ENCODE peak calls at places on chromosomes 7 and 10, in nine cellular contexts. H is heart right ventricle, N is cardiac muscle cell, F is sigmoid colon, U is uterus, K is IMR-90, Q is left ventricle myocardium inferior, G is mammary epithelial cell, V is tibial artery. I is an unnamed sample. For H3K27me3, the result is how much of the 10 kb centered on the place peaks cover.

GRCh38 chr10:47039558-47039905 is 128.3 kb downstream of the PTPN20 start:
- DNase-seq in Q (no peak), N (no peak), G (no peak), H (no peak), V (no peak), K (no peak), U (no peak), F (peak), I (no peak)

GRCh38 chr7:117808273-117808868 is 64.9 kb downstream of the CTTNBP2 start:
- DNase-seq in V (peak), N (no peak), K (no peak), U (peak), F (no peak), G (no peak), H (peak), Q (peak), I (no peak)

GRCh38 chr7:136348142-136348541 is 371.0 kb upstream of the MTPN start:
- DNase-seq in V (no peak), Q (no peak), N (no peak), K (no peak), G (no peak), U (no peak), F (no peak), H (no peak), I (no peak)

GRCh38 chr7:129615018-129615417 is 3.5 kb downstream of the NRF1 start:
- DNase-seq in Q (no peak), K (peak), H (no peak), N (peak), U (no peak), V (no peak), G (peak), F (no peak), I (no peak)

GRCh38 chr7:150753826-150754603 is 16.8 kb downstream of the GIMAP5 start:
- DNase-seq in V (no peak), H (no peak), Q (no peak), F (no peak), N (peak), U (no peak), G (peak), K (no peak), I (no peak)

GRCh38 chr7:91850455-91850854 is 30.0 kb downstream of the MTERF1 start:
- DNase-seq in H (no peak), G (peak), N (peak), F (no peak), K (peak), U (no peak), V (no peak), Q (no peak), I (no peak)

GRCh38 chr10:58438340-58438739 is 53.1 kb downstream of the TFAM start:
- DNase-seq in F (no peak), U (no peak), N (peak), V (no peak), H (no peak), G (peak), K (peak), Q (no peak), I (no peak)

GRCh38 chr7:5139998-5140397 is 50.0 kb upstream of the WIPI2 start:
- DNase-seq in N (peak), V (no peak), G (no peak), K (peak), Q (no peak), H (no peak), U (no peak), F (no peak), I (no peak)

GRCh38 chr7:32221756-32222155 is 151.5 kb upstream of the PDE1C start:
- DNase-seq in V (no peak), G (no peak), U (no peak), N (no peak), K (no peak), F (no peak), H (no peak), Q (no peak), I (no peak)

GRCh38 chr10:23439920-23440875 is 1.3 kb downstream of the OTUD1 start:
- DNase-seq in U (peak), V (peak), F (peak), N (peak), Q (peak), H (peak), K (peak), G (peak), I (no peak)

GRCh38 chr7:44882899-44883298 is 2.4 kb downstream of the PURB start:
- DNase-seq in Q (no peak), F (no peak), G (no peak), H (no peak), V (no peak), K (peak), U (no peak), N (no peak), I (no peak)

GRCh38 chr10:129438024-129438423 is 29.0 kb upstream of the MGMT start:
- DNase-seq in H (no peak), Q (no peak), V (no peak), K (no peak), N (no peak), U (no peak), F (no peak), G (no peak), I (no peak)

GRCh38 chr7:134031835-134032617 is 95.1 kb upstream of the LRGUK start:
- DNase-seq in U (no peak), V (no peak), N (peak), Q (peak), F (no peak), H (no peak), G (no peak), K (peak), I (no peak)

GRCh38 chr10:78438094-78438906 is 404.6 kb downstream of the RPS24 start:
- DNase-seq in H (no peak), N (no peak), U (no peak), V (no peak), F (peak), K (no peak), G (no peak), Q (no peak), I (no peak)

GRCh38 chr7:100573691-100574361 is at the start of gene SAP25:
- DNase-seq in K (no peak), Q (no peak), H (no peak), N (no peak), G (no peak), U (no peak), F (no peak), V (no peak), I (no peak)

GRCh38 chr7:46352335-46352954 is 431.4 kb upstream of the IGFBP3 start:
- DNase-seq in K (peak), V (no peak), G (peak), N (peak), H (no peak), Q (no peak), U (peak), F (no peak), I (no peak)

GRCh38 chr7:150370612-150371071 is 2.0 kb downstream of the REPIN1 start:
- DNase-seq in H (no peak), Q (no peak), F (no peak), V (no peak), U (no peak), G (no peak), N (peak), K (peak), I (no peak)

GRCh38 chr7:44565097-44565794 is 8.5 kb downstream of the DDX56 start:
- DNase-seq in U (peak), N (peak), H (peak), Q (peak), G (peak), K (peak), V (peak), F (peak), I (peak)

GRCh38 chr7:501526-501925 is 18.1 kb downstream of the PDGFA start:
- DNase-seq in K (no peak), Q (peak), U (no peak), G (no peak), N (no peak), F (peak), H (peak), V (no peak), I (no peak)

GRCh38 chr7:40753455-40753854 is 618.6 kb downstream of the SUGCT start:
- DNase-seq in U (no peak), V (no peak), F (no peak), G (peak), Q (no peak), K (no peak), H (no peak), N (no peak), I (no peak)

GRCh38 chr10:61973169-61973568 is 71.7 kb downstream of the ARID5B start:
- DNase-seq in G (no peak), F (no peak), H (no peak), N (peak), K (no peak), U (no peak), V (no peak), Q (no peak), I (no peak)

GRCh38 chr7:5143935-5144903 is 45.8 kb upstream of the WIPI2 start:
- DNase-seq in G (peak), K (peak), V (no peak), U (no peak), F (no peak), N (peak), H (no peak), Q (no peak), I (no peak)

GRCh38 chr10:80168111-80168511 is 35.6 kb downstream of the PLAC9 start:
- DNase-seq in U (no peak), G (no peak), H (no peak), N (no peak), F (peak), V (no peak), K (no peak), Q (no peak), I (no peak)

GRCh38 chr10:80171248-80171660 is 34.1 kb downstream of the ANXA11 start:
- DNase-seq in K (no peak), F (peak), N (no peak), Q (no peak), V (no peak), G (no peak), H (no peak), U (no peak), I (no peak)

GRCh38 chr10:80170641-80171040 is 34.7 kb downstream of the ANXA11 start:
- DNase-seq in N (no peak), K (no peak), V (no peak), F (peak), H (no peak), U (no peak), G (no peak), Q (no peak), I (no peak)

GRCh38 chr10:80168679-80169380 is 36.3 kb downstream of the PLAC9 start:
- DNase-seq in G (no peak), Q (no peak), U (no peak), K (peak), N (no peak), V (no peak), F (peak), H (no peak), I (no peak)

GRCh38 chr10:80170026-80170425 is 35.3 kb downstream of the ANXA11 start:
- DNase-seq in F (no peak), N (no peak), V (no peak), U (no peak), K (no peak), G (no peak), H (no peak), Q (no peak), I (no peak)
- H3K27ac ChIP-seq in F (no peak), N (no peak), V (no peak), U (no peak), K (no peak), G (no peak), H (no peak), Q (peak), I (peak)

GRCh38 chr10:101144053-101144452 is 13.0 kb downstream of the TLX1 start:
- DNase-seq in G (no peak), K (no peak), Q (no peak), N (no peak), U (no peak), H (no peak), V (no peak), F (no peak), I (no peak)

GRCh38 chr10:101143354-101143648 is 12.2 kb downstream of the TLX1 start:
- DNase-seq in K (no peak), G (no peak), N (no peak), F (no peak), V (no peak), U (no peak), Q (no peak), H (no peak), I (no peak)

GRCh38 chr10:101146392-101147251 is 15.5 kb downstream of the TLX1 start:
- DNase-seq in G (no peak), F (peak), N (no peak), U (no peak), H (no peak), Q (no peak), K (no peak), V (no peak), I (no peak)

GRCh38 chr10:101145750-101146391 is 14.8 kb downstream of the TLX1 start:
- DNase-seq in N (no peak), K (no peak), H (no peak), F (peak), G (no peak), U (no peak), Q (no peak), V (no peak), I (no peak)

GRCh38 chr10:101145145-101145544 is 14.0 kb downstream of the TLX1 start:
- DNase-seq in K (no peak), V (no peak), U (no peak), F (no peak), Q (no peak), N (no peak), H (no peak), G (no peak), I (no peak)
- H3K27me3 ChIP-seq in K (half or more), V (under half), U (half or more), F (half or more), Q (half or more), N (half or more), H (half or more), G (under half), I (under half)

GRCh38 chr10:133098426-133099124 is 10.9 kb downstream of the ADGRA1 start:
- DNase-seq in G (no peak), N (no peak), K (no peak), Q (no peak), H (no peak), U (no peak), V (no peak), F (no peak), I (no peak)
- TF ChIP-seq CTCF in G (no peak), N (no peak), K (no peak), Q (no peak), H (no peak), U (no peak), V (no peak), F (no peak), I (no peak)

GRCh38 chr10:2836921-2837662 is 230.3 kb upstream of the PFKP start:
- DNase-seq in U (no peak), V (no peak), N (no peak), F (no peak), G (no peak), Q (no peak), H (no peak), K (no peak), I (no peak)
- H3K27ac ChIP-seq in U (no peak), V (no peak), N (no peak), F (no peak), G (no peak), Q (no peak), H (no peak), K (no peak), I (no peak)

GRCh38 chr7:156074084-156074483 is 261.8 kb upstream of the SHH start:
- DNase-seq in N (no peak), K (no peak), U (no peak), G (no peak), H (no peak), F (no peak), Q (no peak), V (no peak), I (no peak)

GRCh38 chr7:156069897-156070296 is 257.6 kb upstream of the SHH start:
- DNase-seq in U (no peak), H (no peak), F (no peak), Q (no peak), K (no peak), G (no peak), N (no peak), V (no peak), I (no peak)

GRCh38 chr7:156074982-156075615 is 262.8 kb upstream of the SHH start:
- DNase-seq in V (no peak), N (no peak), G (no peak), K (no peak), U (no peak), F (no peak), H (no peak), Q (no peak), I (no peak)

GRCh38 chr7:156071612-156072011 is 259.3 kb upstream of the SHH start:
- DNase-seq in G (no peak), U (no peak), K (no peak), F (no peak), N (no peak), V (no peak), Q (no peak), H (no peak), I (no peak)

DNA sequence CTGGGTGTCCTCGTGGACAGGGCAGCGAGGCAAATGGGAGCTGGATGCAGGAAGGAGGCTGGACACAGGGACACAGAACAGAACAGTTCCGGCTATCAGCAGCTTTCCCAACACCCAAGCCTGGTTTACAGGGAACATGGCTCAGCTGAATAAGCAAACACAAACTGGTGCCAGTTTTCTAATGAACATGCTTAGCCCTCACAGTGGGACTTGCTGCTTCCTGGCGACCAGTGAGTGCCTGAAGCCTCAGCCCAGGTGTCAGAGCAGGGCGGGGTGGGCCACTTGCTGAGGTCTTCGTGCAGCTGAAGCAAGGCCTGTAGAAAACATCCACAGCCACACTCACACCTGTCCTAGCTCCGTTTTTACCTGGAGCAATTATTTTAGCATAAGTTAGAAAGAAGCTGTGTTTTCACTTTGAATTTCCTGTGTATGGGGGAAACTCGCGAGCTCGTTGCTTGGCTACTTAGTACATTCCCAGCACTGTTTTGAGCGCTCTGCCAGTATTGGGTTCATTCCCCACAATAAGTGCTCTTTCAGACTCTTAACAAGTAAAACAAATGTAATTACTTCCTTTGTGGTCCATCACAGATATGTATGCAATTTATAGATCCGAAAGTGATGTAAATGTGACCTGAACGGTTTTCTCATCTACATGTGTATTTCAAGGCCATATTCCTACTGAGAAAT is 261.2 kb upstream of the SHH start:
- DNase-seq in U (no peak), F (no peak), K (no peak), H (no peak), Q (no peak), G (no peak), V (no peak), N (no peak), I (no peak)
- H3K27me3 ChIP-seq in U (under half), F (under half), K (under half), H (under half), Q (half or more), G (under half), V (under half), N (under half), I (under half)

GRCh38 chr10:26502988-26503387 is 64.8 kb downstream of the APBB1IP start:
- DNase-seq in F (no peak), H (no peak), Q (no peak), V (no peak), U (no peak), K (no peak), G (no peak), N (peak), I (no peak)

GRCh38 chr10:26507441-26507840 is 69.3 kb downstream of the APBB1IP start:
- DNase-seq in H (no peak), V (no peak), G (no peak), Q (no peak), U (no peak), K (no peak), N (no peak), F (no peak), I (no peak)

GRCh38 chr10:26508016-26508415 is 69.9 kb downstream of the APBB1IP start:
- DNase-seq in F (no peak), H (no peak), G (no peak), U (no peak), Q (no peak), N (no peak), V (no peak), K (no peak), I (no peak)

GRCh38 chr10:26505491-26505890 is 67.3 kb downstream of the APBB1IP start:
- DNase-seq in K (no peak), G (no peak), U (no peak), H (no peak), N (no peak), V (no peak), Q (no peak), F (no peak), I (no peak)

GRCh38 chr10:26503911-26504310 is 65.8 kb downstream of the APBB1IP start:
- DNase-seq in H (no peak), Q (no peak), F (no peak), N (no peak), U (no peak), G (no peak), K (no peak), V (no peak), I (no peak)
- TF ChIP-seq CTCF in H (no peak), Q (no peak), F (no peak), N (no peak), U (no peak), G (no peak), K (no peak), V (no peak), I (no peak)

DNA sequence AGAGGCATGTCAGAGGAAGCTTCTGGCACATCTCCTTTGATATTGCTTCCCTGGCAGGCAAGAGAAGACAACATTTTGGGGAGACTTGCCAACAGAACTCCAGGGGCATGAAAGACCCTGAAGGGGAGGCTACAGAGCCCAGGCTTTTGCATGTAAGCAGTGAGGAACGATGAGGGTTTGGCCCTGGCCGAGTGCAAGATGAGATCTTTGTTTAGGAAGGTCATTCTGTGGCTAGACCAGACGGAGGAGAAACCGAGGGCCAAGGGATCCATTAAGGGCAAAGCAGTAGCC is 3.8 kb downstream of the SVIL start:
- DNase-seq in G (no peak), K (no peak), F (no peak), U (no peak), H (no peak), N (no peak), Q (no peak), V (no peak), I (no peak)
- H3K27ac ChIP-seq in G (peak), K (no peak), F (peak), U (peak), H (peak), N (peak), Q (peak), V (peak), I (peak)

GRCh38 chr10:101766306-101766705 is 9.6 kb downstream of the FGF8 start:
- DNase-seq in V (no peak), H (no peak), G (no peak), K (no peak), F (peak), N (no peak), U (no peak), Q (no peak), I (no peak)
- H3K27me3 ChIP-seq in V (under half), H (under half), G (under half), K (half or more), F (under half), N (under half), U (under half), Q (half or more), I (under half)

I was measured in ascending aorta.